ENCODE peak calls at places on chromosomes 11 and 22, in five cellular contexts. T, X, D, M and P are unnamed samples. For H3K9me3, the result is how much of the 10 kb centered on the place peaks cover.

GRCh38 chr11:116643521-116643920 is 129.3 kb downstream of the BUD13 start:
- DNase-seq in X (no peak), M (no peak), T (no peak), D (no peak), P (no peak)

GRCh38 chr11:32438883-32439487 is 3.6 kb upstream of the WT1 start:
- DNase-seq in T (no peak), D (no peak), M (no peak), X (no peak), P (no peak)

GRCh38 chr11:46677169-46677568 is 23.2 kb downstream of the ARHGAP1 start:
- DNase-seq in M (no peak), X (no peak), D (no peak), T (no peak), P (no peak)

GRCh38 chr22:33919591-33920501 is at the start of gene LARGE1:
- DNase-seq in M (no peak), X (peak), D (peak), T (no peak), P (peak)

GRCh38 chr11:59802639-59803176 is 7.9 kb downstream of the MRPL16 start:
- DNase-seq in X (peak), M (peak), T (peak), D (no peak), P (no peak)

GRCh38 chr11:45092901-45093760 is 53.3 kb upstream of the PRDM11 start:
- DNase-seq in D (no peak), M (peak), T (no peak), X (no peak), P (no peak)

GRCh38 chr11:88535266-88535665 is 197.7 kb upstream of the CTSC start:
- DNase-seq in D (no peak), M (no peak), T (no peak), X (no peak), P (no peak)

GRCh38 chr11:1479006-1479677 is 7.4 kb downstream of the MOB2 start:
- DNase-seq in D (no peak), M (no peak), X (no peak), T (no peak), P (peak)

GRCh38 chr11:2929880-2930704 is 872 bp upstream of the PHLDA2 start:
- DNase-seq in X (no peak), D (no peak), T (no peak), M (peak), P (no peak)

GRCh38 chr22:37176464-37177061 is 11.5 kb downstream of the C1QTNF6 start:
- DNase-seq in M (no peak), X (no peak), D (peak), T (peak), P (peak)

GRCh38 chr11:23897453-23898289 is 599.2 kb upstream of the LUZP2 start:
- DNase-seq in D (no peak), X (no peak), M (peak), T (no peak), P (no peak)

GRCh38 chr22:49325531-49326395 is 501.9 kb downstream of the BRD1 start:
- DNase-seq in D (no peak), M (no peak), X (no peak), T (no peak), P (no peak)

GRCh38 chr22:41683052-41683451 is 5.6 kb downstream of the SNU13 start:
- DNase-seq in T (no peak), X (no peak), M (no peak), D (no peak), P (no peak)

GRCh38 chr22:29343313-29343805 is 27.9 kb upstream of the RASL10A start:
- DNase-seq in X (no peak), D (no peak), M (peak), T (no peak), P (peak)

GRCh38 chr11:67630943-67631331 is 1.2 kb upstream of the NUDT8 start:
- DNase-seq in M (no peak), D (peak), T (no peak), X (no peak), P (no peak)

GRCh38 chr11:60303661-60304060 is 23.2 kb downstream of the MS4A4A start:
- DNase-seq in X (no peak), T (no peak), D (no peak), M (peak), P (no peak)

GRCh38 chr11:2789331-2789730 is 89.5 kb upstream of the KCNQ1OT1 start:
- DNase-seq in M (no peak), X (no peak), D (peak), T (no peak), P (peak)

GRCh38 chr11:68053117-68053516 is 14.3 kb downstream of the TCIRG1 start:
- DNase-seq in X (no peak), D (no peak), M (no peak), T (no peak), P (no peak)

GRCh38 chr11:75328426-75329277 is 22.8 kb downstream of the ARRB1 start:
- DNase-seq in X (peak), M (peak), T (peak), D (no peak), P (peak)

GRCh38 chr11:96012086-96012824 is 88.3 kb upstream of the MTMR2 start:
- DNase-seq in T (peak), D (no peak), M (peak), X (peak), P (no peak)

GRCh38 chr11:61838501-61838900 is 10.4 kb downstream of the FADS2 start:
- DNase-seq in D (no peak), X (no peak), T (no peak), M (no peak), P (no peak)

GRCh38 chr22:27133951-27134664 is 476.7 kb downstream of the MIAT start:
- DNase-seq in T (no peak), D (peak), X (no peak), M (peak), P (no peak)

DNA sequence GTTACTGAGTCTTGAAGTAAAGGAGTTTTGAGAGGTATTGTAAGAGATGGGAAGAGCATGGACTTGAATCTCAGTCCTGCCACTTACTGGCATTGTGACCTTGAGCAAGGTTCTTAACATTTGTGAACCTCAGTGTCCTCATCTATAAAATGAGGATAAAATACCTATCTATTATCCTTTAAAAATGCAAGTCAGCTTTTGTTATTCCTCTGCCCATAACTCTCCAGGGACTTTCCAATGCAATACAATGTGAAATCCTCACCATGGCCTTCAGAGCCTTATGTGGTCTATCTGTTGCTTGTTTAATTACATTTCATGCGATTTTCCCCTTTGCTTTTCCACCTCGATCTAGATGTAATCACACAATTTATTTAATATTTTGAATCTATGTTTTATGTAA is 9.1 kb downstream of the TMEM135 start:
- DNase-seq in T (no peak), X (no peak), M (no peak), D (no peak), P (no peak)
- H3K9me3 ChIP-seq in T (under half), X (under half), M (under half), D (under half), P (under half)

GRCh38 chr22:44400763-44401060 is 88.0 kb upstream of the SHISAL1 start:
- DNase-seq in M (no peak), X (no peak), D (no peak), T (no peak), P (no peak)

GRCh38 chr22:44396727-44397722 is 84.3 kb upstream of the SHISAL1 start:
- DNase-seq in X (no peak), T (no peak), D (no peak), M (no peak), P (no peak)

GRCh38 chr22:44399196-44399837 is 86.6 kb upstream of the SHISAL1 start:
- DNase-seq in X (no peak), D (no peak), T (no peak), M (no peak), P (no peak)

GRCh38 chr22:44399906-44400762 is 87.4 kb upstream of the SHISAL1 start:
- DNase-seq in M (no peak), X (peak), T (no peak), D (no peak), P (no peak)

DNA sequence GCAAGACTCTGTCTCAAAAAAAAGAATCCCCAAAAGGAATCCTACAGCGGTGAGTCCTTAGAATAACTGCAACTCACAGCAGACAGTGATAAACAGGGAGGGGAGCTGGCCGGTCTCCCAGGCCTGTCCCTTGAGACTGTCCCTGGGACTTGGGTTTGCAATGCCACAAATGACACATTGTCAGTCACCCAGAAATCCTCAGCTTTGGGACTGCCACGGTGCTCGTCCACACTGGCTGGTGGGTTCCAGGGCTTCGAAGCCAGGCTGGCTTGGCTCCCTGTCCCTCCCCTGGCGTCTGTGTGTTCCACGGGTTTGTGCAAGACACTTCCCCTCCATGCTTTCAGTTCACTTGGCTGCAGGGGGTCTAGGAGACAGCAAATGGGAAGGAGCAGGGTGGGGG is 86.0 kb upstream of the SHISAL1 start:
- DNase-seq in M (no peak), D (no peak), T (no peak), X (no peak), P (peak)
- H3K9me3 ChIP-seq in M (under half), D (under half), T (under half), X (under half), P (under half)

GRCh38 chr11:55773138-55773537 is at the start of gene OR5D13:
- DNase-seq in D (no peak), M (no peak), X (no peak), T (no peak), P (no peak)
- H3K9me3 ChIP-seq in D (under half), M (under half), X (under half), T (under half), P (under half)

GRCh38 chr11:73468590-73469161 is 92.5 kb downstream of the RELT start:
- DNase-seq in X (no peak), D (peak), M (no peak), T (no peak), P (no peak)
- H3K9me3 ChIP-seq in X (under half), D (under half), M (under half), T (under half), P (under half)

GRCh38 chr11:132475046-132475445 is 1057.3 kb downstream of the OPCML start:
- DNase-seq in T (no peak), D (no peak), X (no peak), M (no peak), P (no peak)
- H3K9me3 ChIP-seq in T (under half), D (under half), X (under half), M (under half), P (under half)

GRCh38 chr11:132586801-132587200 is 945.5 kb downstream of the OPCML start:
- DNase-seq in T (no peak), D (no peak), M (no peak), X (no peak), P (no peak)
- H3K9me3 ChIP-seq in T (under half), D (under half), M (under half), X (under half), P (under half)

DNA sequence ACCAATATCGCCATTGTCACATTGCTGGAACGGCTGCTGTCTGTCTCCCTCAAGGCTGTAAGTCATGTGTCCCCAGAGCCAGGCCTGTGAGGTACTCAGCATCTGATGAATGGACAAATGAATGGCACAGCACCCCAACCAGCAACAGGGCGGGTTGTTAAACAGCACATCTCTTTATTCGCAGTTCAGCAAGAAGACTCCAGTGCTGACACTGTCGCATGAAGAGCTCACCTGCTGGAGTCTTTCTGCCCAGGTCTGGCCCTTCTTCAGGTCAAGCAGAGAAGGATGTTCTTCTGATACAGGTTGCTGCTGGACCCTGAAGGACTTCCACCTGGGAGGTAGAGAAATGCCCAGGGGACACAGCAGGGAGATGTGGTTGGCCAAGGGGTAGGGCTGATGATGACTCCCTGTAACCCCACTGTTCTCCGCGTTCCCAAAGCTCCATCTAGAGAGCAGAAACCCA is 4.8 kb downstream of the SPATA19 start:
- DNase-seq in M (no peak), D (no peak), T (no peak), X (no peak), P (no peak)
- H3K9me3 ChIP-seq in M (under half), D (under half), T (under half), X (under half), P (under half)

DNA sequence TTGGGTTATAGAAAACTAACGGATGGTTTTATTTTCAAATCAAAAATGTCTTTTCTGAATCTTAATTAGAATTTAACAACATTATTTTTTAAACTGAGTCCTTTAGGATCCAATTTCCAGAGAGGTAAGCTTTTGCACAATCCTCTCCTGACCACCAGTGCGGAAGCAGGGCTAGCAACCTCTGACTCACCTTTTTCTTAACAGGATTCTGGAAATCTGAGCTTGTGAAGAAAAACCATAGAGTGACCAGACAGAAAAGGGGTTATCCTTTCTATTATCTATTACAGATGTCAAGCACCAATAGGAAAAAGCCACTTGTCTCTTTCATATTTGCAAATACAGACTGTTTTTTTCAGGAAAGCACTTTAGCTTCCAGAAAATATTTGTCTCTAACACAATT is 25.3 kb downstream of the ALG9 start:
- DNase-seq in M (peak), X (no peak), T (no peak), D (no peak), P (no peak)
- H3K9me3 ChIP-seq in M (under half), X (under half), T (under half), D (under half), P (under half)

GRCh38 chr11:125552927-125553326 is 16.4 kb upstream of the EI24 start:
- DNase-seq in T (no peak), X (no peak), M (no peak), D (no peak), P (no peak)
- H3K9me3 ChIP-seq in T (under half), X (under half), M (under half), D (under half), P (under half)

GRCh38 chr11:130738618-130739017 is 177.7 kb downstream of the SNX19 start:
- DNase-seq in M (peak), T (no peak), D (no peak), X (no peak), P (no peak)

GRCh38 chr11:130737041-130737830 is 179.0 kb downstream of the SNX19 start:
- DNase-seq in D (no peak), T (no peak), X (no peak), M (no peak), P (no peak)

GRCh38 chr11:130744804-130745203 is 171.5 kb downstream of the SNX19 start:
- DNase-seq in D (no peak), X (no peak), T (no peak), M (peak), P (no peak)

GRCh38 chr11:130737866-130738431 is 178.3 kb downstream of the SNX19 start:
- DNase-seq in T (no peak), D (no peak), M (peak), X (no peak), P (peak)

GRCh38 chr11:130740819-130741218 is 175.5 kb downstream of the SNX19 start:
- DNase-seq in X (no peak), M (no peak), T (no peak), D (no peak), P (no peak)
- H3K9me3 ChIP-seq in X (under half), M (under half), T (under half), D (under half), P (under half)